ENCODE peak calls at places on chromosomes 6 and 20, in five cellular contexts. Q is WTC11, V is A549, R is HepG2, E is HCT116. O is an unnamed sample.

GRCh38 chr6:129860901-129861665 is at the start of gene TMEM244:
- DNase-seq in V (no peak), Q (no peak), E (no peak), R (no peak), O (no peak)

GRCh38 chr20:48098099-48098498 is 312.8 kb upstream of the SULF2 start:
- DNase-seq in Q (no peak), R (no peak), E (peak), V (no peak), O (no peak)

GRCh38 chr20:40695214-40695613 is 6.2 kb upstream of the MAFB start:
- DNase-seq in V (no peak), E (no peak), Q (no peak), R (no peak), O (no peak)

GRCh38 chr6:56259682-56260081 is 12.3 kb upstream of the COL21A1 start:
- DNase-seq in R (no peak), E (no peak), Q (no peak), V (no peak), O (no peak)

GRCh38 chr6:136188492-136188891 is 61.6 kb downstream of the MTFR2 start:
- DNase-seq in V (no peak), R (no peak), Q (no peak), E (no peak), O (no peak)

GRCh38 chr20:53621482-53622246 is 28.0 kb upstream of the ZNF217 start:
- DNase-seq in E (peak), R (peak), Q (no peak), V (peak), O (peak)

GRCh38 chr6:15062311-15063252 is 183.3 kb upstream of the JARID2 start:
- DNase-seq in Q (no peak), V (peak), R (no peak), E (no peak), O (peak)

GRCh38 chr20:57394087-57395082 is 3.2 kb downstream of the RBM38 start:
- DNase-seq in Q (no peak), E (no peak), R (no peak), V (no peak), O (no peak)

GRCh38 chr6:3913077-3913957 is 64.1 kb downstream of the FAM50B start:
- DNase-seq in E (peak), R (peak), V (peak), Q (no peak), O (no peak)

GRCh38 chr6:137902721-137903120 is 35.7 kb downstream of the TNFAIP3 start:
- DNase-seq in E (no peak), R (no peak), Q (no peak), V (no peak), O (no peak)

GRCh38 chr6:121540210-121540609 is 104.8 kb downstream of the GJA1 start:
- DNase-seq in Q (no peak), V (no peak), E (no peak), R (no peak), O (no peak)

GRCh38 chr20:35171753-35172433 is at the start of gene PROCR:
- DNase-seq in R (no peak), E (peak), Q (peak), V (peak), O (peak)

GRCh38 chr6:75204222-75204958 is 1.5 kb downstream of the COL12A1 start:
- DNase-seq in Q (peak), E (peak), V (peak), R (peak), O (peak)

GRCh38 chr6:55578537-55579363 is at the start of gene HMGCLL1:
- DNase-seq in Q (peak), V (peak), E (no peak), R (no peak), O (no peak)

GRCh38 chr6:164085086-164085485 is 670.6 kb downstream of the QKI start:
- DNase-seq in V (no peak), E (no peak), Q (no peak), R (no peak), O (no peak)

GRCh38 chr6:154411076-154411475 is 54.5 kb upstream of the IPCEF1 start:
- DNase-seq in R (no peak), E (no peak), Q (no peak), V (no peak), O (no peak)

GRCh38 chr6:3312604-3313167 is 53.9 kb downstream of the PSMG4 start:
- DNase-seq in Q (peak), R (no peak), E (no peak), V (no peak), O (peak)

GRCh38 chr6:134342972-134343371 is 25.1 kb upstream of the SGK1 start:
- DNase-seq in Q (no peak), E (no peak), V (no peak), R (no peak), O (no peak)

GRCh38 chr20:4519530-4519929 is 202.2 kb upstream of the PRND start:
- DNase-seq in R (no peak), E (no peak), V (peak), Q (peak), O (peak)

GRCh38 chr6:20154778-20155177 is 57.5 kb downstream of the MBOAT1 start:
- DNase-seq in E (no peak), V (no peak), Q (no peak), R (no peak), O (no peak)

GRCh38 chr6:6740595-6740994 is 152.1 kb downstream of the LY86 start:
- DNase-seq in Q (no peak), E (no peak), R (no peak), V (no peak), O (no peak)

GRCh38 chr6:12348530-12349511 is 58.7 kb downstream of the EDN1 start:
- DNase-seq in E (peak), R (peak), V (peak), Q (no peak), O (no peak)
- TF ChIP-seq MAX in E (peak), R (peak), V (peak), Q (no peak), O (no peak)

DNA sequence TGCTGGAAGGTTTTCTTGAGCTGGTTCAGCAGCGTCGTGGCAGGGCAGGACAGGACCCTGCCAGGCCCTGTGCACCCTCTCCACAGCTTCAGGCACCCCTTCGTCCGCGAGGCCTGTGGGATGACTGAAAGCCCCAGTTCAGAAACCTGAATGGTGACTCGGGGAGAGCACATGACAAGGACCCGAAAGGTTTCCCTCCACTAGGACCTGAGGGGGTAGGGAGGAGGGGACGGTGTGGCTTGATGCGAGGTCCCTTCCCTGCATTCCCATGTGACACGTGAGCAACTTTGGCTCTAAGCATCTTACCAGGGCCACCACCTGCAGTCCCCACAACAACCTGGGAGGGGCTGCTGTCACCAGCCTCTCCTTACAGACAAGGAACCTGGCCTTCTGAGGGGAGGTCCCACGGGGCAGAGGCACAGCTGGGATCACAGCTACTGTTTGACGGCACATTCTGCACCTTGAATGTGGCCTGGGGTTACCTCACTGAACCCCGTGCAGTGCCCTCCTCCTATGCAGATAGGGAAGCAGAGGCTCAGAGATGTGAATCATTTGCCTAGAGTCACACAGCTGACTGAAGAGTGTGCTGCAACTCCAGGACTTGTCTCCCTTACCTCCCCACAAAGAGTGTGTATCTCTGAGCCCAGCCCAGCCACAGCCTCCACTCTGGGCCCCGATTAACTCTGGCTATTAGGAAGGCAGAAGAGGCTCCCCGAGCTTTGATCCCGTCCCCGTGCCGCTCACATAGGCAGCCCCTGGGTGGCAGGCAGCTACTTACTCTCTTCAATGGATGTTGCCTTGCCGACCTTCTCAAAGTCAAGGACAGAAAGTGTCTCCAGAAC is 84.6 kb downstream of the PTPN1 start:
- DNase-seq in V (no peak), R (no peak), E (no peak), Q (peak), O (peak)
- TF ChIP-seq MAX in V (no peak), R (no peak), E (no peak), Q (no peak), O (no peak)

DNA sequence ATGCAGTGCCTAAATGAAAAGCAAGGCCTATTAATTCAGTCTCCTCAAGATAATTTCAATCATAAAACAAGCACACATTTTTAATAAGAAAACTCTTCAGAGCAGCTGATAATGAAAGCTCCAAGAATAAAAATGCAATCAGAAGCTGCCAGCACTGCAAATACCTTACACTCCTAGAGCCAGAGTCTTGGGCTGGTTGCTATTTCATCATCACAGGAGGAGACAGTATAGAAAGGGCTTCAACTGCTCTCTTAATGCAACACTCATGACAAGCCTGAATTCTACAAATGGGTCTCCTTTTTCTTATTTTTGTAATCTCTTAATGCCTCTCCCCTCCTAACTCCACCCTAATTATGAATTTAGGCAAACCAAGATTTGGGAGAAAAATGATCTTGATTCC is 11.2 kb upstream of the MC3R start:
- DNase-seq in V (no peak), E (no peak), R (no peak), Q (no peak), O (no peak)
- TF ChIP-seq MAX in V (no peak), E (no peak), R (no peak), Q (no peak), O (no peak)

GRCh38 chr20:59821788-59822187 is 111.6 kb downstream of the SYCP2 start:
- DNase-seq in E (no peak), R (no peak), V (no peak), Q (no peak), O (no peak)
- TF ChIP-seq MAX in E (no peak), R (no peak), V (no peak), Q (no peak), O (no peak)

DNA sequence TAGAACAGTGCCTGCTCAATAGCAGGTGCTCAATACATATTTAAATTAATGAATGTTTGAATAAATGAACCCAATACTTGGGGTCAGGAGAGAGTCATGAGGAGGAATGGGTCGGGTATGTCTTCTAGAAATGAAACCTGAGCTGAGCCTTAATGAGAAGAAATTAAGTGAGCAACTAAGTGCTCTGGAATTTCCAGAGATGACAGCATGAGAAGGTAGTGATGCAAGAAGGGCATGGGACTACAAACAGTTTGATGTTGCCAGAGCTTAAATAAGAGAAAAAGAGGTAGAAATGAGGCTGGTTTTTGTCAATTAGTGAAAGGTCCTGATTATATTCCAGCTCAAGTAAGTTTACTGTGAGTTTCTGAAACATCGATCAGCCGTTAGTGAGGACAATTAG is 82.9 kb downstream of the PDE10A start:
- DNase-seq in V (no peak), Q (no peak), R (no peak), E (no peak), O (no peak)
- TF ChIP-seq MAX in V (no peak), Q (no peak), R (no peak), E (no peak), O (no peak)

GRCh38 chr6:43887340-43887858 is 117.4 kb downstream of the VEGFA start:
- DNase-seq in Q (no peak), E (no peak), R (no peak), V (no peak), O (peak)
- TF ChIP-seq MAX in Q (no peak), E (no peak), R (peak), V (no peak), O (no peak)